ENCODE peak calls at places on chromosomes 6 and 20, in five cellular contexts. D is HEK293T, S is K562, G is HepG2, P is GM12878. K is an unnamed sample.
A peak's percentile ranks its signal among the peaks of the same experiment; 100 is the strongest.

GRCh38 chr20:36394340-36394965 is 88.3 kb downstream of the DLGAP4 start:
- DNase-seq in D (no peak), S (no peak), G (peak; percentile 33), P (no peak), K (no peak)

GRCh38 chr6:15510536-15511247 is 152.1 kb downstream of the DTNBP1 start:
- DNase-seq in D (no peak), S (no peak), G (no peak), P (no peak), K (no peak)

GRCh38 chr6:88157106-88157505 is 9.0 kb downstream of the CNR1 start:
- DNase-seq in D (no peak), S (no peak), G (no peak), P (no peak), K (no peak)

GRCh38 chr6:17423018-17423417 is 29.6 kb downstream of the CAP2 start:
- DNase-seq in D (no peak), S (no peak), G (no peak), P (no peak), K (no peak)

GRCh38 chr6:139364302-139364981 is 10.0 kb downstream of the CITED2 start:
- DNase-seq in D (peak; percentile 60), S (peak; percentile 69), G (no peak), P (peak; percentile 48), K (peak; percentile 45)

GRCh38 chr6:119791746-119792145 is 442.2 kb upstream of the MAN1A1 start:
- DNase-seq in D (no peak), S (no peak), G (no peak), P (no peak), K (no peak)

GRCh38 chr20:33635341-33635740 is 26.8 kb upstream of the C20orf144 start:
- DNase-seq in D (no peak), S (no peak), G (no peak), P (no peak), K (no peak)

GRCh38 chr6:64280569-64280968 is 645.0 kb downstream of the PHF3 start:
- DNase-seq in D (peak; percentile 19), S (no peak), G (peak; percentile 21), P (no peak), K (peak; percentile 6)

GRCh38 chr6:49430187-49430586 is 32.9 kb downstream of the MMUT start:
- DNase-seq in D (no peak), S (no peak), G (no peak), P (no peak), K (no peak)

GRCh38 chr6:29014729-29015608 is 9.9 kb upstream of the ZNF311 start:
- DNase-seq in D (no peak), S (no peak), G (no peak), P (no peak), K (no peak)

GRCh38 chr6:29016559-29017427 is 11.7 kb upstream of the ZNF311 start:
- DNase-seq in D (peak; percentile 71), S (peak; percentile 76), G (peak; percentile 80), P (peak; percentile 56), K (peak; percentile 72)

GRCh38 chr6:29009358-29009757 is 4.2 kb upstream of the ZNF311 start:
- DNase-seq in D (no peak), S (no peak), G (peak; percentile 48), P (no peak), K (no peak)

GRCh38 chr6:29008089-29008488 is 3.0 kb upstream of the ZNF311 start:
- DNase-seq in D (no peak), S (no peak), G (no peak), P (no peak), K (no peak)

DNA sequence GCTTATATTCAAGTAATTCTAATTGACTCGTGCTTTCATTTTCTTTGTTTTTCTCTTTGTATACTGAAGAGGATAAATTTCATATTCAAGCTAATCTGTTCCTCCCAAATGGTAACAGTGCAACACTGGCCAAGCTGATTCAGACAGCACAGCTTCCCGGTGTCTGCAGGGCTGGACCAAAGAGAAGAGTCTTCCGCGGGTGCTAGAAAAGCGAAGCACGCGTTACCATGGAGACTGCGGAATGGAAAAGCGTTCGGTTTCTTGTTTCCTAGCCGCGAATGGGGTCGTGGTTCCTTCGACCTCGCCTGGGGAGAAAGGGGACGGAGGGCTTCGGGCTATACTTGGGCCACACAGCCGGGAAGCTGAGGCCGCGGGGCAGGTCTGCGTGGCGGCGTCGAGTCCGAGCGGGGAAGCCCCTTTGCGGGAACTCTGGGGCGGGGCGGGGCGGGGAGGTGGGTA is 6.2 kb upstream of the ZNF311 start:
- DNase-seq in D (no peak), S (peak; percentile 72), G (no peak), P (no peak), K (peak; percentile 72)
- TF ChIP-seq FOXM1 in D (no peak), S (no peak), G (no peak), P (no peak), K (no peak)

GRCh38 chr20:10556519-10557083 is 117.2 kb downstream of the JAG1 start:
- DNase-seq in D (no peak), S (no peak), G (no peak), P (no peak), K (no peak)

GRCh38 chr20:10560681-10561080 is 113.1 kb downstream of the JAG1 start:
- DNase-seq in D (no peak), S (no peak), G (no peak), P (no peak), K (no peak)

GRCh38 chr20:10557685-10558084 is 116.1 kb downstream of the JAG1 start:
- DNase-seq in D (no peak), S (no peak), G (no peak), P (no peak), K (no peak)

GRCh38 chr20:10559266-10559665 is 114.5 kb downstream of the JAG1 start:
- DNase-seq in D (no peak), S (no peak), G (no peak), P (no peak), K (no peak)

DNA sequence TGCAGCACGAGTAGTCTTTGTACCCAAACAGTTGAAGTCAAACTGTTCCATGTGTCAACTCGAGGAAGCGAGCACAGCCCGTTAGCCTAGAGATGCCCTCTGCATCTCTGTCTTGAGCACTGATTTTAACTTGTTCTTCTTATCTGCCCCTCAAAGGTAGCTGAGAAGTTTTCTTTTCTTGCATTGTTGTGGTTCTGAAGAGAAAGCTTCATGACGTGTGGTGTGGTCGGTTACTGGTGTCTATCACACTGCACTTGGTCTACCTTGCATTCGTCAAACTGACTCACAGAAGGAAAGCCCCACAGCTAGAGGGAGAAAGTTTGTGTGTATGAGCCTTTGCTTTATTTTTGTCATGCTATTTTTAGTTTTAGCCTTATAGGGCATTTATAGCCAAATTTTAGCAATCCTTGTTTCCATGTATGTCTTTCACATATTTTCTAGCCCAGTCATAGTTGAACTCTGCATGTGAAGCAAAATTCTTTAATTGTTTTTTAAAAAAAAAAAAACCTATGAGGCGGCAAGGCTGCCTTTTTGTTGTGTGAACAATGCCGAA is 115.1 kb downstream of the JAG1 start:
- DNase-seq in D (no peak), S (no peak), G (no peak), P (peak; percentile 84), K (no peak)
- TF ChIP-seq FOXM1 in D (no peak), S (no peak), G (no peak), P (peak; percentile 83), K (no peak)

DNA sequence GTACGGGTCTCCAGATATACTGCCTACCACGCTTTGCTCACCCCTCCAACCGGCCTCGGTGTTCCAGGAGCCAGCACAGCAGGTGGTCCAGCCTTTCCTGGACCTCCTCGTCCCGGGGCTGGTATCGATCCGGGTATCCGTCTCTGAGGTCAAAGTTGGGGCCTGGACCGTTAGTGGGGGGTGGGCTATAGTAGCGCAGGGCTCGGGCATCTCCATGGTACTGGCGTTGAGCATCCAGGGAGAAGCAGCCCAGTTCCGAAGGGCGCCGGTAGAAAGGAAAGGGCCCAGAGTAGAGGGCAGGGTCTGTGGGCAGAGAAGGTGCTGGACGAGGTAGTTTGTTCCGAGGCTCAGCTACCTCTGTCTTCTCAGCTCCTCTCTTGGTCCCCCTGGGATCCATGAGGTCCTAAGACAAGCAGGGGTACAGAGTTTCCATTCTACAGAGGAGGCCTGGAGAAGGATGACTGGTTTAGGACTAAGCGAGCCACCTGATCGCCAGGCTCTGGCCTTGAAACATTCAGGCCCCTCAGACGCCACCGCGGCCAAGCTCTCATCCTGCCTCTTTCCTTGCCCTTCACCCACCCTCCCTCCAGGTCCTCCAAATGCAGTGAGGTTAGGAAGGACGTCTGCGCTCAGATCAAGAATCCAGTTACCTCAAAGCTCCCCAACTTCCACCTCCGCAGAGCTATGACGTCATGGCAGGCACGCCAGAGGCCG is 502 bp downstream of the DXO start:
- DNase-seq in D (no peak), S (no peak), G (no peak), P (no peak), K (no peak)
- TF ChIP-seq FOXM1 in D (no peak), S (no peak), G (no peak), P (no peak), K (no peak)

DNA sequence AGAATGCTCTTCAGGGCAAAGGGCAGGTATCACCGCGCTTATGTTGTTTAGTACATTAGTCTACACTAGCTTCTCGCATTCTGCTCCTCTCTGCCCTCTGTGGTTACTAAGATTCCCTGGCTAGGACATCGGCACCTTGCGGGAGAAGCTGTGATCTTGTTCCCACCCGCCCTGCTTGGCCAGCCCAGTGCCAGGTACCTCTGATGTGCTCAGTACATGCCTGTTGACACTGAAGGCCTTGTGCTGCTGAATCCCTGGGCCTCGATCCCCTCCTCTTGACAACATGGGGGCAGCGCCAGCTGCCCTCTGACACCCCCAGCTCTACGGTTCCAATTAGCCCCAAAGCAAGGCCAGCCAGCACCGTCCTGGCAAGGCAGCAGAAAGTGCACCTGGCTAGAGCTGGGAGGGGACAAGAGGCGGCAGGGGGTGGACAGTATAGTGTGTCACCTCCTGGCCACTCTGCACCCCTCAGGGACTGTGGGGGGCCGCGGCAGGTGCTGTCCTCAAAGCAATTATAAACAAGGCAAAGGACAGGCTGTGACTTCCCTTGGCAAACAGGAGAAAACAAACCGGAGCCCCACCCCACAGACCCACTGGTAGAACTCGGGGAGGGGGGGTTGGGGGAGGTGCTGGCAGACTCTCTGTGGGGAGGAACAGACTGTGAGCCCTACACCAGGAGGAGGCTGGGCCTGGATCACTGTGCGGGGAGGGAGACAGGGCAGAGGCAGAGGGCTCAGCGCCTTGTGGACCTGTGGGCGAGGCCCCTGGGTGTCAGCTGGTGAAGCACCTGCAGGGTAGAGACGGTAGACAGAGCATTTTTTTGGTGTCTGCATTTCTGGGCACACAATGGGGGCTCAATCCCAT is 7.1 kb downstream of the TFEB start:
- DNase-seq in D (no peak), S (no peak), G (peak; percentile 58), P (no peak), K (no peak)
- TF ChIP-seq FOXM1 in D (no peak), S (no peak), G (no peak), P (no peak), K (no peak)

GRCh38 chr6:38131527-38131965 is 312.0 kb downstream of the ZFAND3 start:
- DNase-seq in D (no peak), S (no peak), G (no peak), P (no peak), K (no peak)
- TF ChIP-seq FOXM1 in D (no peak), S (no peak), G (no peak), P (no peak), K (no peak)

GRCh38 chr6:27091661-27092315 is 155.7 kb upstream of the PRSS16 start:
- DNase-seq in D (peak; percentile 62), S (peak; percentile 59), G (peak; percentile 66), P (peak; percentile 54), K (peak; percentile 65)
- TF ChIP-seq FOXM1 in D (no peak), S (peak; percentile 56), G (no peak), P (peak; percentile 25), K (no peak)

K was measured in SK-N-SH.